ENCODE peak calls at places on chromosomes 1 and 21, in nine cellular contexts. One of them, this sample, is unnamed.
A peak's percentile ranks its signal among the peaks of the same experiment; 100 is the strongest.

GRCh38 chr1:89484097-89485038 is 40.3 kb upstream of the LRRC8B start:
- DNase-seq in AG09319: no peak
- DNase-seq in progenitor cell of endocrine pancreas: no peak
- DNase-seq in thoracic aorta: no peak
- DNase-seq in fibroblast of pulmonary artery: no peak
- DNase-seq in colonic mucosa: no peak
- DNase-seq in GM10248: no peak
- DNase-seq in Calu3: no peak
- DNase-seq in cardiac fibroblast: no peak
- DNase-seq in this sample: no peak

GRCh38 chr1:7888248-7889010 is 35.6 kb upstream of the UTS2 start:
- DNase-seq in thoracic aorta: no peak
- DNase-seq in fibroblast of pulmonary artery: peak; percentile 93
- DNase-seq in progenitor cell of endocrine pancreas: no peak
- DNase-seq in colonic mucosa: no peak
- DNase-seq in AG09319: no peak
- DNase-seq in GM10248: no peak
- DNase-seq in cardiac fibroblast: peak; percentile 74
- DNase-seq in Calu3: no peak
- DNase-seq in this sample: no peak

GRCh38 chr1:71787699-71788098 is 494.6 kb downstream of the NEGR1 start:
- DNase-seq in cardiac fibroblast: no peak
- DNase-seq in fibroblast of pulmonary artery: no peak
- DNase-seq in Calu3: no peak
- DNase-seq in GM10248: no peak
- DNase-seq in AG09319: no peak
- DNase-seq in progenitor cell of endocrine pancreas: no peak
- DNase-seq in colonic mucosa: no peak
- DNase-seq in thoracic aorta: no peak
- DNase-seq in this sample: no peak

GRCh38 chr1:180237850-180238476 is 7.9 kb downstream of the LHX4 start:
- DNase-seq in cardiac fibroblast: no peak
- DNase-seq in GM10248: no peak
- DNase-seq in progenitor cell of endocrine pancreas: no peak
- DNase-seq in fibroblast of pulmonary artery: no peak
- DNase-seq in AG09319: no peak
- DNase-seq in colonic mucosa: no peak
- DNase-seq in thoracic aorta: no peak
- DNase-seq in Calu3: no peak
- DNase-seq in this sample: no peak

GRCh38 chr1:237098517-237098916 is 56.5 kb downstream of the RYR2 start:
- DNase-seq in Calu3: no peak
- DNase-seq in colonic mucosa: no peak
- DNase-seq in AG09319: no peak
- DNase-seq in cardiac fibroblast: no peak
- DNase-seq in fibroblast of pulmonary artery: no peak
- DNase-seq in thoracic aorta: no peak
- DNase-seq in progenitor cell of endocrine pancreas: no peak
- DNase-seq in GM10248: no peak
- DNase-seq in this sample: no peak

GRCh38 chr1:180542113-180542512 is 16.7 kb upstream of the OVAAL start:
- DNase-seq in GM10248: no peak
- DNase-seq in cardiac fibroblast: no peak
- DNase-seq in AG09319: no peak
- DNase-seq in progenitor cell of endocrine pancreas: no peak
- DNase-seq in fibroblast of pulmonary artery: no peak
- DNase-seq in thoracic aorta: no peak
- DNase-seq in colonic mucosa: no peak
- DNase-seq in Calu3: no peak
- DNase-seq in this sample: no peak

GRCh38 chr1:24186031-24186710 is 918 bp downstream of the IFNLR1 start:
- DNase-seq in GM10248: no peak
- DNase-seq in fibroblast of pulmonary artery: no peak
- DNase-seq in colonic mucosa: no peak
- DNase-seq in thoracic aorta: no peak
- DNase-seq in cardiac fibroblast: no peak
- DNase-seq in AG09319: no peak
- DNase-seq in progenitor cell of endocrine pancreas: no peak
- DNase-seq in Calu3: no peak
- DNase-seq in this sample: no peak

GRCh38 chr1:53371121-53371666 is 43.3 kb upstream of the LRP8 start:
- DNase-seq in cardiac fibroblast: no peak
- DNase-seq in progenitor cell of endocrine pancreas: no peak
- DNase-seq in colonic mucosa: no peak
- DNase-seq in GM10248: no peak
- DNase-seq in thoracic aorta: no peak
- DNase-seq in AG09319: no peak
- DNase-seq in Calu3: no peak
- DNase-seq in fibroblast of pulmonary artery: no peak
- DNase-seq in this sample: no peak

GRCh38 chr1:116574581-116575291 is 3.9 kb upstream of the CD58 start:
- DNase-seq in GM10248: peak; percentile 76
- DNase-seq in thoracic aorta: no peak
- DNase-seq in Calu3: peak; percentile 50
- DNase-seq in cardiac fibroblast: peak; percentile 81
- DNase-seq in fibroblast of pulmonary artery: peak; percentile 84
- DNase-seq in progenitor cell of endocrine pancreas: peak; percentile 31
- DNase-seq in colonic mucosa: peak; percentile 69
- DNase-seq in AG09319: peak; percentile 23
- DNase-seq in this sample: peak; percentile 79

DNA sequence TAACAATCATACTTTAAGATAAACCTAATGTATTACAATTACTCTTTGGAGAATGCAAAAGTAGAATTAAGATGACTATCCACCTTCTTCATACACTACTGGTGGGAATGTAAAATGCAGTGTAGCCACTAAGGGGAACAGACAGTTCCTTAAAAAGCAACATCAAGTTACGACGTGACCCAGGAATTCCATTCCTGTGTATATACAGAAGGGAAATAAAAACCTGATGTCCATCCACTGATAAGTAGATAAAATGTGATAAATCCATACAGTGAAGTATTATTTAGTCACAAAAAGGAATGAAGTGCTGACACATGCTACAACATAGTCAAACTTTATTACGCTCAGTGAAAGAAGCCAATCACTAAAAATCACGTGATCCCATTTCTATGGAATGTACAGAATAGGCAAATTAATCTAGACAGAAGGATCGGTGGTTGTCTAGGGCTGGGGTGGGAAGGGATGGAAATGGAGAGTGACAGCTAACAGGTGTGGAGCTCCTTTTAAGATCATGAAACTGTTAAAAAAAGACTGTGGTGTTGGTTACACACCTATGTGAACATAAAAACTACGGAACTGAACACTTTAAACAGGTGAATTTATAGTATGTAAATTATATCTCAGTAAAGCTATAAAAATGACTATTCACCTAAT is 42.1 kb downstream of the NRIP1 start:
- DNase-seq in Calu3: no peak
- DNase-seq in GM10248: no peak
- DNase-seq in colonic mucosa: no peak
- DNase-seq in fibroblast of pulmonary artery: no peak
- DNase-seq in progenitor cell of endocrine pancreas: no peak
- DNase-seq in thoracic aorta: no peak
- DNase-seq in AG09319: no peak
- DNase-seq in cardiac fibroblast: no peak
- DNase-seq in this sample: no peak
- TF ChIP-seq CTCF in Calu3: no peak
- TF ChIP-seq CTCF in GM10248: no peak
- TF ChIP-seq CTCF in colonic mucosa: no peak
- TF ChIP-seq CTCF in fibroblast of pulmonary artery: peak; percentile 0
- TF ChIP-seq CTCF in progenitor cell of endocrine pancreas: no peak
- TF ChIP-seq CTCF in thoracic aorta: no peak
- TF ChIP-seq CTCF in AG09319: no peak
- TF ChIP-seq CTCF in cardiac fibroblast: peak; percentile 18
- TF ChIP-seq CTCF in this sample: no peak

GRCh38 chr1:5637171-5637570 is 355.1 kb downstream of the NPHP4 start:
- DNase-seq in colonic mucosa: peak; percentile 46
- DNase-seq in thoracic aorta: no peak
- DNase-seq in fibroblast of pulmonary artery: no peak
- DNase-seq in Calu3: peak; percentile 19
- DNase-seq in GM10248: no peak
- DNase-seq in cardiac fibroblast: peak; percentile 2
- DNase-seq in AG09319: no peak
- DNase-seq in progenitor cell of endocrine pancreas: no peak
- DNase-seq in this sample: peak; percentile 13
- TF ChIP-seq CTCF in colonic mucosa: peak; percentile 45
- TF ChIP-seq CTCF in thoracic aorta: no peak
- TF ChIP-seq CTCF in fibroblast of pulmonary artery: no peak
- TF ChIP-seq CTCF in Calu3: no peak
- TF ChIP-seq CTCF in GM10248: peak; percentile 15
- TF ChIP-seq CTCF in cardiac fibroblast: peak; percentile 31
- TF ChIP-seq CTCF in AG09319: no peak
- TF ChIP-seq CTCF in progenitor cell of endocrine pancreas: peak; percentile 36
- TF ChIP-seq CTCF in this sample: no peak

DNA sequence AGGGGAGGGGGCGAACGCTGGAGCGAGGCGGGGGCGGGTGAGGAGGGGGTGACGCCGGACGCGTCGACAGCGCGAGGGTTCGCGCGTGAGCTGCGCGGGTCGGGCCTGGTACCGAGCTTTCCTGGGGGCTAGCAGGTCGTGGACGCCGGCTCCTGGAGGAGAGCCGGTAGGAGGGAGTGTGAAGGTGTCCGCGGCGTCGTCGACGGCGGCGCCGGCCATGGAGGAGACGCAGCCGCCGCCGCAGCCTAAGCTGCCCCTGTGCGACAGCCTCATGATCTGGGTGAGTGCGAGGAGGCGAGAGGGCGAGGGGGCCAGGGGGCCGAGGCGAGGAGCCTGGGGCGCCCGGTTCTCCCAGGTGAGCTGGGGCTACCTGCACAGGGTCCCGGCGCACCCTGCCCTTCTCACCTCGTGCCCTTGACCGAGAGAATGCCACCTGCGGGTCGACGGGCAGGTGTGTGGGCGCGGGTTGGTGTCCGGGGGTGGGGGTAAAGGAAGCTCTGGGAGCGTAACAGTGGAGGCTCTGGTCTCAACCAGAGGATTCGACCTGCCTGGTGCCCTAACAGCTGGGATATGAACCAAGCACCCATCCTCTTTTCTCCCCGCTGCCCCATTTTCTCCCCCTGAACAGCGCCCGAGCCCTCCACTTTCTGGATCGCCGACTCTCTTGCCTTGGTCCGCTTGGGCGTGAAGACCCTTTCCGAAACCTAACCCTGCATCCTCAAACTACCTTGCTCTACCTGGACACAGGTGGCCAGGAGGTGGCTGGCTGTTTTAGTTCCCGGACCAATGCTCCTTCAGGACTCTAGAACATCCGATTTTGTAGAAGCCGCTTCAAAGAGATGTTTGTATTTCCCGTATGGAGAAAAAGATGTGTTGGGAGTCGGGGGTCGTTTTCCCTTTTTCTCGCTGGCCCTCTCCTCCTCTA is at the start of gene HOOK1:
- DNase-seq in Calu3: peak; percentile 34
- DNase-seq in AG09319: no peak
- DNase-seq in fibroblast of pulmonary artery: no peak
- DNase-seq in GM10248: no peak
- DNase-seq in progenitor cell of endocrine pancreas: no peak
- DNase-seq in thoracic aorta: no peak
- DNase-seq in cardiac fibroblast: no peak
- DNase-seq in colonic mucosa: peak; percentile 39
- DNase-seq in this sample: no peak
- TF ChIP-seq CTCF in Calu3: no peak
- TF ChIP-seq CTCF in AG09319: no peak
- TF ChIP-seq CTCF in fibroblast of pulmonary artery: no peak
- TF ChIP-seq CTCF in GM10248: no peak
- TF ChIP-seq CTCF in progenitor cell of endocrine pancreas: no peak
- TF ChIP-seq CTCF in thoracic aorta: no peak
- TF ChIP-seq CTCF in cardiac fibroblast: no peak
- TF ChIP-seq CTCF in colonic mucosa: no peak
- TF ChIP-seq CTCF in this sample: no peak

DNA sequence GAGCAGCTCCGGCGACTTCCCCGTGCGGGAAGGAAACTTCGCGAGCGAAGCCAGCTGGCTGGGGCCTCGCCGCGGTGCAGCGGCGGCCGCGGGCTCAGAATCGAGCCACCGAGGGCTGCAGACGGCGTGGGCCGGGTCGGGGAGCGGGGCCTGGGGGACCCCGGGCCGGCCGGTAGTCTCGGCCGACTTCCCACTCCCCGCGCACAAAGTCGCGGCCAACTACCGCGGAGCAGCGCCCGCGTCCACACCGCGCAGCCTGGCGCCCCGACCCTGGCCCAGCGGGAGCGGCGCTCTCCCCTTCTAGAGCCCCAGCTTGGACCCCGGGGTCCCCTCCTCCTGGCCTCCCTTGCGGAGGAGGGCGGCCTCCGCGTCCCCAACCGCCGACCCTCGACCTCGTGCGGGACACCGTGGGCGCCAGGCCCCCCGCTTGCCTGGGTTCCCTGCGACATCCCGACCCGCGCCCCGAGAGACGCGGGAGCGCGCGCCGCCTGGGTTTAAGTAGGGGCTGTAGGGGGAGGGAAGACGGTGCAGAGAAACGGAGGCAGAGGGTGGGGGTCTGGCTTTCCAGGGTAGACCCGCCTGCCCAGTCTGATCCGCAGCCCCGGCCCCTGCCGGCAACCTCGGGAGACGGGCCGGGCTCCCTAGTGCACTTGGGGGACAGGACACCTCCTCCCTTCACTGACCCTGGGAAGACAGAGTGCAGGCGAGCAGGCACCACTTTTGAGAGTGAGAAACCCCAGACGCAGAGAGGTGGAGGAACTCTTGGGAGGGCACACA is 4.7 kb downstream of the PRDM16 start:
- DNase-seq in cardiac fibroblast: no peak
- DNase-seq in fibroblast of pulmonary artery: no peak
- DNase-seq in progenitor cell of endocrine pancreas: no peak
- DNase-seq in Calu3: no peak
- DNase-seq in GM10248: no peak
- DNase-seq in thoracic aorta: no peak
- DNase-seq in colonic mucosa: no peak
- DNase-seq in AG09319: no peak
- DNase-seq in this sample: no peak
- TF ChIP-seq CTCF in cardiac fibroblast: no peak
- TF ChIP-seq CTCF in fibroblast of pulmonary artery: no peak
- TF ChIP-seq CTCF in progenitor cell of endocrine pancreas: no peak
- TF ChIP-seq CTCF in Calu3: no peak
- TF ChIP-seq CTCF in GM10248: no peak
- TF ChIP-seq CTCF in thoracic aorta: no peak
- TF ChIP-seq CTCF in colonic mucosa: no peak
- TF ChIP-seq CTCF in AG09319: no peak
- TF ChIP-seq CTCF in this sample: no peak

DNA sequence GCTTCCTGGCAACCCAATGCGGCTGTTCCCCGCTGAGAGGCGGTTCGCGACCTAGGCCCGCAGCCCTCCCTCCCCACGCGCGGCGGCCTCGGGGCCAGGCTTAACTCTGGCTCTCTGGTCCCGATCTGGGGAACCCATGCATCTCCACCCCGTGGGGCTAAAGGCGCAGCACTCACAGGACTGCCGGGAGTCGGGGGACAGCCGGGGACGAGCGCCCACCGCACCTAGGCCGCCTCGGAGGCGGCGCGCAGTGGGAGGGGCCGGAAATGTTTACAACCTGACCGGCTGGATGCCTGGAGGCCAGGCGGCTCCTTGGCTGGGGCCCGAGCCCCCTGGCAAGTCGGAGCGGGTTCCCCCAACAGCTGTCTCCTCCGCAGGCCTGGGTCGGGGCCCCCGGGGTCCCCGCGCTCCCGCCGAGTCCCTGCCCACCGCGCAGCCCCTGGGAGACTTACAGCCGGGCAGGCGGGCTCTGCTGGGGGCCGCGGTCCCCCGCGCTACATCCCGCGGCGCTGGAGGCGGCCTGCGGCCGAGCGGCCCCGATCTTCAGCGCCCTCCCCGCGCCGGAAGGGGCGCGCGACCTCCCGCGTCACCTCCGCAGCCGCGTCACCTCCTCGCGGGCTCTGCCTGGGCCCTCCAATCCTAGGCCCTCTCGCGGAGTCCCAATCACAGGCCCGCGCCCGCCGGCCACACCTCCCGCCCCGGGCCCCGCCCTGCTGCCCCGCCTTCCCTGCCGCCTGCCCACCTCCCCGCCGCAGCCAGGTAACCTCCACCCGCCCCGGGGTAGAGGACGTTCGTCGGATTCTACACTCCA is at the start of gene ADIPOR1:
- DNase-seq in fibroblast of pulmonary artery: peak; percentile 83
- DNase-seq in cardiac fibroblast: peak; percentile 78
- DNase-seq in progenitor cell of endocrine pancreas: peak; percentile 86
- DNase-seq in AG09319: peak; percentile 50
- DNase-seq in Calu3: peak; percentile 97
- DNase-seq in GM10248: peak; percentile 99
- DNase-seq in colonic mucosa: peak; percentile 95
- DNase-seq in thoracic aorta: peak; percentile 71
- DNase-seq in this sample: peak; percentile 99
- TF ChIP-seq CTCF in fibroblast of pulmonary artery: no peak
- TF ChIP-seq CTCF in cardiac fibroblast: no peak
- TF ChIP-seq CTCF in progenitor cell of endocrine pancreas: peak; percentile 44
- TF ChIP-seq CTCF in AG09319: no peak
- TF ChIP-seq CTCF in Calu3: no peak
- TF ChIP-seq CTCF in GM10248: peak; percentile 14
- TF ChIP-seq CTCF in colonic mucosa: no peak
- TF ChIP-seq CTCF in thoracic aorta: peak; percentile 10
- TF ChIP-seq CTCF in this sample: no peak

This sample was measured in GM13976.